ENCODE peak calls at places on chromosome 10, in six cellular contexts. R is progenitor cell of endocrine pancreas, M is kidney, L is Peyer's patch, G is OCI-LY7, X is testis. A is an unnamed sample.

GRCh38 chr10:132575320-132576201 is 38.0 kb downstream of the INPP5A start:
- DNase-seq in R (no peak), M (no peak), X (peak), L (peak), G (no peak), A (peak)

GRCh38 chr10:118407026-118407425 is 64.9 kb upstream of the FAM204A start:
- DNase-seq in M (no peak), G (no peak), R (no peak), X (no peak), L (no peak), A (no peak)

GRCh38 chr10:29386347-29386999 is 97.6 kb downstream of the LYZL1 start:
- DNase-seq in X (no peak), L (no peak), M (no peak), G (peak), R (no peak), A (no peak)

GRCh38 chr10:30751678-30752331 is 122.3 kb upstream of the LYZL2 start:
- DNase-seq in X (no peak), G (peak), R (peak), L (no peak), M (no peak), A (no peak)

GRCh38 chr10:122301055-122301810 is 30.1 kb downstream of the BTBD16 start:
- DNase-seq in L (no peak), R (no peak), X (no peak), M (no peak), G (no peak), A (no peak)

GRCh38 chr10:30810416-30810815 is 180.9 kb upstream of the LYZL2 start:
- DNase-seq in R (no peak), M (no peak), L (no peak), X (no peak), G (no peak), A (no peak)

GRCh38 chr10:597976-598375 is 91.5 kb downstream of the DIP2C start:
- DNase-seq in X (no peak), L (no peak), R (no peak), G (no peak), M (no peak), A (no peak)

GRCh38 chr10:112819231-112819630 is 130.8 kb upstream of the TCF7L2 start:
- DNase-seq in R (no peak), X (no peak), M (peak), L (no peak), G (no peak), A (no peak)

GRCh38 chr10:64082083-64082482 is 560.9 kb downstream of the REEP3 start:
- DNase-seq in G (no peak), L (no peak), X (no peak), M (no peak), R (no peak), A (no peak)

GRCh38 chr10:6171891-6172354 is 30.8 kb upstream of the PFKFB3 start:
- DNase-seq in G (no peak), L (no peak), R (no peak), X (peak), M (peak), A (no peak)

GRCh38 chr10:6014241-6014761 is 37.0 kb upstream of the IL15RA start:
- DNase-seq in G (peak), M (no peak), R (no peak), L (no peak), X (peak), A (no peak)

GRCh38 chr10:69883256-69883655 is 81.5 kb downstream of the COL13A1 start:
- DNase-seq in M (no peak), X (no peak), R (no peak), L (no peak), G (peak), A (no peak)
- TF ChIP-seq CTCF in M (peak), X (no peak), R (peak), L (peak), G (peak), A (no peak)

GRCh38 chr10:103868200-103868599 is 12.8 kb upstream of the SH3PXD2A start:
- DNase-seq in R (no peak), G (no peak), X (no peak), L (no peak), M (no peak), A (no peak)
- TF ChIP-seq CTCF in R (no peak), G (no peak), X (no peak), L (no peak), M (no peak), A (no peak)

GRCh38 chr10:55091691-55092328 is 290.8 kb upstream of the PCDH15 start:
- DNase-seq in G (peak), L (no peak), X (no peak), M (no peak), R (no peak), A (no peak)
- TF ChIP-seq CTCF in G (peak), L (peak), X (peak), M (peak), R (peak), A (no peak)

GRCh38 chr10:78852856-78853255 is 215.9 kb upstream of the ZMIZ1 start:
- DNase-seq in R (no peak), G (peak), L (no peak), X (peak), M (no peak), A (no peak)
- TF ChIP-seq CTCF in R (peak), G (peak), L (peak), X (peak), M (peak), A (no peak)